ENCODE peak calls at places on chromosome 15, in four cellular contexts. One of them, this sample, is unnamed.

GRCh38 chr15:25688166-25688565 is 175.0 kb downstream of the ATP10A start:
- DNase-seq in K562: no peak
- DNase-seq in H1: no peak
- DNase-seq in HepG2: no peak
- DNase-seq in this sample: no peak

GRCh38 chr15:93479679-93480078 is 390.7 kb upstream of the RGMA start:
- DNase-seq in K562: no peak
- DNase-seq in H1: no peak
- DNase-seq in HepG2: no peak
- DNase-seq in this sample: no peak

GRCh38 chr15:60351066-60351465 is 46.7 kb downstream of the ANXA2 start:
- DNase-seq in K562: no peak
- DNase-seq in H1: no peak
- DNase-seq in HepG2: no peak
- DNase-seq in this sample: peak; percentile 28

GRCh38 chr15:41205315-41205714 is 25.2 kb downstream of the EXD1 start:
- DNase-seq in K562: no peak
- DNase-seq in H1: no peak
- DNase-seq in HepG2: no peak
- DNase-seq in this sample: no peak

GRCh38 chr15:68819451-68820204 is 1.1 kb downstream of the ANP32A start:
- DNase-seq in K562: peak; percentile 73
- DNase-seq in H1: no peak
- DNase-seq in HepG2: peak; percentile 24
- DNase-seq in this sample: peak; percentile 74

GRCh38 chr15:40974921-40975320 is 21.6 kb downstream of the CHAC1 start:
- DNase-seq in K562: no peak
- DNase-seq in H1: no peak
- DNase-seq in HepG2: no peak
- DNase-seq in this sample: no peak

GRCh38 chr15:25136119-25136518 is 181.3 kb downstream of the SNRPN start:
- DNase-seq in K562: peak; percentile 3
- DNase-seq in H1: no peak
- DNase-seq in HepG2: peak; percentile 2
- DNase-seq in this sample: no peak

GRCh38 chr15:31598620-31599019 is 272.0 kb downstream of the KLF13 start:
- DNase-seq in K562: peak; percentile 16
- DNase-seq in H1: peak; percentile 67
- DNase-seq in HepG2: peak; percentile 14
- DNase-seq in this sample: no peak

GRCh38 chr15:92747047-92747446 is 91.5 kb upstream of the FAM174B start:
- DNase-seq in K562: peak; percentile 17
- DNase-seq in H1: no peak
- DNase-seq in HepG2: no peak
- DNase-seq in this sample: no peak

GRCh38 chr15:39589193-39589814 is 8.4 kb downstream of the THBS1 start:
- DNase-seq in K562: no peak
- DNase-seq in H1: no peak
- DNase-seq in HepG2: no peak
- DNase-seq in this sample: no peak

GRCh38 chr15:59371458-59372351 is 966 bp downstream of the MYO1E start:
- DNase-seq in K562: no peak
- DNase-seq in H1: peak; percentile 56
- DNase-seq in HepG2: no peak
- DNase-seq in this sample: peak; percentile 46

GRCh38 chr15:90936823-90937222 is 1.7 kb downstream of the UNC45A start:
- DNase-seq in K562: no peak
- DNase-seq in H1: no peak
- DNase-seq in HepG2: no peak
- DNase-seq in this sample: no peak

GRCh38 chr15:98900382-98900781 is 107.2 kb downstream of the PGPEP1L start:
- DNase-seq in K562: no peak
- DNase-seq in H1: no peak
- DNase-seq in HepG2: no peak
- DNase-seq in this sample: no peak

GRCh38 chr15:77867266-77868047 is 210.1 kb downstream of the TBC1D2B start:
- DNase-seq in K562: no peak
- DNase-seq in H1: no peak
- DNase-seq in HepG2: no peak
- DNase-seq in this sample: no peak

GRCh38 chr15:87662575-87662974 is 594.0 kb downstream of the NTRK3 start:
- DNase-seq in K562: no peak
- DNase-seq in H1: no peak
- DNase-seq in HepG2: no peak
- DNase-seq in this sample: no peak

GRCh38 chr15:90994059-90994416 is 297 bp downstream of the PRC1 start:
- DNase-seq in K562: no peak
- DNase-seq in H1: no peak
- DNase-seq in HepG2: no peak
- DNase-seq in this sample: no peak

GRCh38 chr15:74959643-74959939 is 3.0 kb upstream of the RPP25 start:
- DNase-seq in K562: no peak
- DNase-seq in H1: no peak
- DNase-seq in HepG2: no peak
- DNase-seq in this sample: no peak

GRCh38 chr15:79872358-79873017 is 24.3 kb downstream of the MTHFS start:
- DNase-seq in K562: no peak
- DNase-seq in H1: no peak
- DNase-seq in HepG2: no peak
- DNase-seq in this sample: no peak

GRCh38 chr15:100167884-100168375 is 173.8 kb downstream of the ADAMTS17 start:
- DNase-seq in K562: no peak
- DNase-seq in H1: no peak
- DNase-seq in HepG2: no peak
- DNase-seq in this sample: no peak

GRCh38 chr15:97902140-97902780 is 58.2 kb upstream of the ARRDC4 start:
- DNase-seq in K562: no peak
- DNase-seq in H1: no peak
- DNase-seq in HepG2: no peak
- DNase-seq in this sample: no peak

GRCh38 chr15:84669726-84670125 is 11.7 kb upstream of the NMB start:
- DNase-seq in K562: no peak
- DNase-seq in H1: peak; percentile 11
- DNase-seq in HepG2: no peak
- DNase-seq in this sample: no peak

GRCh38 chr15:84668221-84668982 is 10.4 kb upstream of the NMB start:
- DNase-seq in K562: no peak
- DNase-seq in H1: no peak
- DNase-seq in HepG2: no peak
- DNase-seq in this sample: no peak

GRCh38 chr15:84666373-84666772 is 8.4 kb upstream of the NMB start:
- DNase-seq in K562: no peak
- DNase-seq in H1: no peak
- DNase-seq in HepG2: no peak
- DNase-seq in this sample: no peak

GRCh38 chr15:84671211-84671610 is 13.2 kb upstream of the NMB start:
- DNase-seq in K562: no peak
- DNase-seq in H1: no peak
- DNase-seq in HepG2: no peak
- DNase-seq in this sample: no peak
- H3K4me2 ChIP-seq in K562: no peak overlapping the region
- H3K4me2 ChIP-seq in H1: no peak overlapping the region
- H3K4me2 ChIP-seq in HepG2: no peak overlapping the region
- H3K4me2 ChIP-seq in this sample: no peak overlapping the region

GRCh38 chr15:65333863-65334262 is 29.4 kb downstream of the RNU5B-1 start:
- DNase-seq in K562: no peak
- DNase-seq in H1: no peak
- DNase-seq in HepG2: no peak
- DNase-seq in this sample: no peak

GRCh38 chr15:65332662-65333440 is 28.4 kb downstream of the RNU5B-1 start:
- DNase-seq in K562: no peak
- DNase-seq in H1: no peak
- DNase-seq in HepG2: no peak
- DNase-seq in this sample: no peak

GRCh38 chr15:65331811-65332210 is 27.3 kb downstream of the RNU5B-1 start:
- DNase-seq in K562: no peak
- DNase-seq in H1: no peak
- DNase-seq in HepG2: no peak
- DNase-seq in this sample: no peak

GRCh38 chr15:65334586-65335231 is 30.2 kb downstream of the RNU5B-1 start:
- DNase-seq in K562: no peak
- DNase-seq in H1: peak; percentile 51
- DNase-seq in HepG2: no peak
- DNase-seq in this sample: no peak

DNA sequence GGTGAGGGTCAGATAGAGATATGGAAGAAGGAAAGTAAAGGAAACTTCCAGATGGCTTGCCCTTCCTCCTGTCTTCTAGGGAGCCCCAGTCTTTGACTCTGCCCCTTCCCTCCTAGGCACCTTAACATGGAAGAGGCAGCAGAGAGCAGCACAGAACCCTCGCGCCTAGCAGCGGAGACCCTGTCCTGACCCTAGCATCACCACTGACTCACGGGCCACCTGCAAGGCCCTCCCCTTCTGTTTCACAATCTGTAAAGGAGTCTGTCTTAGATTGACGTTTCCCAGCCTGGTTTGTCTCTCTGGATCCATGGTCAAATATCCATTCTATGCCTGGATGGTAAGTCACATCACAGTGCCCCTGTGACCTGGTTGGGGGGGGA is 29.0 kb downstream of the RNU5B-1 start:
- DNase-seq in K562: no peak
- DNase-seq in H1: no peak
- DNase-seq in HepG2: no peak
- DNase-seq in this sample: no peak
- TF ChIP-seq RAD21 in K562: no peak
- TF ChIP-seq RAD21 in H1: no peak
- TF ChIP-seq RAD21 in HepG2: no peak
- TF ChIP-seq RAD21 in this sample: no peak

DNA sequence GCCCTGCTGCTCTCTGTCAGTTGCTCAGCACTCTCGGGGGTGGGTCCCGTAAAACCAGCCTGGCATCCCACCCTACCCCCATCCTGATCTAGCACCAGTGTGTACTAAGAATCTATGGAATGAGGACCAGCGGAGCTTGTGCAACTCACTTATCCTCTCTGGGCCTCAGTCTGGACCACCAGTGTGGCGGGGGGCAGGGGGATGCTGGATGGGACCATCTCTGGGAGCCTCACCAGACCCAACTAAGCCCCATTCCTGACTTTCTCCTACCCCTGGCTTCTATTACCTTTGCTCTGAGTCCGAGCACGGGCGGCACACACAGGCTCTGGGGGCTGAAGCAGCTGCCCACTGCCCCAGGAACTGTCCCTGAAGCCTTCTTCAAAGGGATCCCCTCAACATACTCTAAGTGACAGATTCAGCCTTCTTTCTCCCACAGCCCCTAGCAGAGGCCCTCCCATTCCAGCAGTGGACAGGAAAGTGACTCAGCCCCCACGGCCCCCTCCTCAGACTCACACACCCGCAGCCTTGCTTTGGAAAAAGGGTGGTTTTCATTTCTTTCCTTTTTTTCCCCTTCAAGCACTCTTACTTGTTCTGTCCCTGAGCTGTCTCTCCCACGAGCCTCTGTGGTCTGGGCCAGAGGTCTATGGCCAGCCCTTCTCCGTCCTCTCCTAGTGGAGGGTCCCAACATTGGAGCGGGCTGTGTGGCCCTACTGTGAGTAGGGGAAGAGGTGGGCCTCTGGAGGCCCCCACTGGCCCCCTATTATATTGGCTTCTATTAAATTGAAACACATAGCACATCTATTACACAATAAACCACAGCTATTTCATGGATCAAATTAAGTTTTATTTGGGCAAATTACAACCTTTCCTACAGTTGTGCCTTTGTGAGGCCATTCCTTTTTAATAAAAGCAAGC is 100.3 kb downstream of the SMAD6 start:
- DNase-seq in K562: peak; percentile 38
- DNase-seq in H1: no peak
- DNase-seq in HepG2: no peak
- DNase-seq in this sample: no peak
- TF ChIP-seq RNF2 in K562: no peak
- TF ChIP-seq RNF2 in H1: no peak
- TF ChIP-seq RNF2 in HepG2: no peak
- TF ChIP-seq RNF2 in this sample: no peak

GRCh38 chr15:89905846-89906378 is 6.8 kb downstream of the ARPIN start:
- DNase-seq in K562: no peak
- DNase-seq in H1: no peak
- DNase-seq in HepG2: no peak
- DNase-seq in this sample: no peak
- H3K4me2 ChIP-seq in K562: no peak overlapping the region
- H3K4me2 ChIP-seq in H1: no peak overlapping the region
- H3K4me2 ChIP-seq in HepG2: no peak overlapping the region
- H3K4me2 ChIP-seq in this sample: no peak overlapping the region

GRCh38 chr15:71565636-71566160 is 244.7 kb upstream of the NR2E3 start:
- DNase-seq in K562: no peak
- DNase-seq in H1: no peak
- DNase-seq in HepG2: no peak
- DNase-seq in this sample: no peak
- TF ChIP-seq RAD21 in K562: no peak
- TF ChIP-seq RAD21 in H1: no peak
- TF ChIP-seq RAD21 in HepG2: no peak
- TF ChIP-seq RAD21 in this sample: no peak

GRCh38 chr15:48795901-48796300 is 15.0 kb downstream of the CEP152 start:
- DNase-seq in K562: peak; percentile 24
- DNase-seq in H1: no peak
- DNase-seq in HepG2: no peak
- DNase-seq in this sample: no peak

GRCh38 chr15:48796930-48797329 is 13.9 kb downstream of the CEP152 start:
- DNase-seq in K562: no peak
- DNase-seq in H1: no peak
- DNase-seq in HepG2: no peak
- DNase-seq in this sample: peak; percentile 9

GRCh38 chr15:48798319-48798718 is 12.6 kb downstream of the CEP152 start:
- DNase-seq in K562: no peak
- DNase-seq in H1: no peak
- DNase-seq in HepG2: no peak
- DNase-seq in this sample: no peak

GRCh38 chr15:48796521-48796920 is 14.3 kb downstream of the CEP152 start:
- DNase-seq in K562: no peak
- DNase-seq in H1: no peak
- DNase-seq in HepG2: no peak
- DNase-seq in this sample: no peak

GRCh38 chr15:48794697-48795134 is 16.2 kb downstream of the CEP152 start:
- DNase-seq in K562: no peak
- DNase-seq in H1: no peak
- DNase-seq in HepG2: no peak
- DNase-seq in this sample: no peak
- TF ChIP-seq RNF2 in K562: no peak
- TF ChIP-seq RNF2 in H1: no peak
- TF ChIP-seq RNF2 in HepG2: no peak
- TF ChIP-seq RNF2 in this sample: no peak

GRCh38 chr15:73476704-73477216 is 33.8 kb downstream of the REC114 start:
- DNase-seq in K562: no peak
- DNase-seq in H1: no peak
- DNase-seq in HepG2: no peak
- DNase-seq in this sample: no peak
- H3K4me2 ChIP-seq in K562: no peak overlapping the region
- H3K4me2 ChIP-seq in H1: no peak overlapping the region
- H3K4me2 ChIP-seq in HepG2: no peak overlapping the region
- H3K4me2 ChIP-seq in this sample: no peak overlapping the region

GRCh38 chr15:85430406-85431204 is 50.2 kb downstream of the AKAP13 start:
- DNase-seq in K562: no peak
- DNase-seq in H1: no peak
- DNase-seq in HepG2: no peak
- DNase-seq in this sample: no peak
- TF ChIP-seq RAD21 in K562: no peak
- TF ChIP-seq RAD21 in H1: no peak
- TF ChIP-seq RAD21 in HepG2: no peak
- TF ChIP-seq RAD21 in this sample: no peak